ENCODE peak calls at places on chromosomes 1 and 21, in five cellular contexts. G is effector CD8-positive, alpha-beta T cell; J is GM04503; F is GM20000; M is HT1080. Z is an unnamed sample.

GRCh38 chr21:27333091-27333490 is 366.2 kb upstream of the ADAMTS5 start:
- DNase-seq in G (no peak), J (peak; percentile 19), F (no peak), M (no peak), Z (no peak)

GRCh38 chr1:1164701-1165451 is 8.8 kb upstream of the TTLL10 start:
- DNase-seq in G (no peak), J (no peak), F (no peak), M (no peak), Z (no peak)

GRCh38 chr1:205229399-205229861 is 1.7 kb downstream of the TMCC2 start:
- DNase-seq in G (peak; percentile 50), J (no peak), F (peak; percentile 88), M (peak; percentile 41), Z (peak; percentile 94)

GRCh38 chr1:155979525-155980343 is 1.4 kb upstream of the ARHGEF2 start:
- DNase-seq in G (no peak), J (no peak), F (no peak), M (no peak), Z (no peak)

GRCh38 chr1:117899801-117900200 is 29.6 kb downstream of the GDAP2 start:
- DNase-seq in G (no peak), J (no peak), F (no peak), M (no peak), Z (no peak)

GRCh38 chr1:12485231-12486172 is 132.5 kb downstream of the DHRS3 start:
- DNase-seq in G (no peak), J (peak; percentile 34), F (no peak), M (no peak), Z (no peak)

GRCh38 chr1:222079546-222079945 is 337.7 kb upstream of the DUSP10 start:
- DNase-seq in G (no peak), J (no peak), F (no peak), M (no peak), Z (no peak)

GRCh38 chr1:8570435-8570834 is 247.0 kb downstream of the RERE start:
- DNase-seq in G (no peak), J (no peak), F (no peak), M (no peak), Z (no peak)

GRCh38 chr1:182611787-182612186 is 7.6 kb upstream of the RGS16 start:
- DNase-seq in G (no peak), J (no peak), F (no peak), M (no peak), Z (no peak)

GRCh38 chr1:7940745-7941436 is at the start of gene TNFRSF9:
- DNase-seq in G (peak; percentile 16), J (no peak), F (peak; percentile 81), M (peak; percentile 73), Z (no peak)

GRCh38 chr1:60612790-60613189 is 469.6 kb upstream of the NFIA start:
- DNase-seq in G (no peak), J (no peak), F (no peak), M (no peak), Z (no peak)

GRCh38 chr1:44519035-44519676 is 114.1 kb downstream of the RNF220 start:
- DNase-seq in G (no peak), J (no peak), F (no peak), M (no peak), Z (no peak)

GRCh38 chr1:26469558-26469957 is 2.7 kb upstream of the HMGN2 start:
- DNase-seq in G (no peak), J (no peak), F (no peak), M (no peak), Z (no peak)

GRCh38 chr21:44723177-44724131 is 12.1 kb upstream of the TSPEAR start:
- DNase-seq in G (no peak), J (no peak), F (no peak), M (no peak), Z (no peak)

GRCh38 chr1:200526709-200527612 is 93.6 kb downstream of the KIF14 start:
- DNase-seq in G (no peak), J (no peak), F (peak; percentile 16), M (peak; percentile 32), Z (no peak)

GRCh38 chr1:975896-976683 is 5.8 kb downstream of the PERM1 start:
- DNase-seq in G (peak; percentile 37), J (no peak), F (peak; percentile 84), M (peak; percentile 83), Z (peak; percentile 95)

GRCh38 chr1:202648822-202649221 is 61.4 kb downstream of the SYT2 start:
- DNase-seq in G (no peak), J (no peak), F (no peak), M (no peak), Z (no peak)

GRCh38 chr1:51518033-51518729 is 885 bp downstream of the EPS15 start:
- DNase-seq in G (no peak), J (no peak), F (peak; percentile 74), M (peak; percentile 54), Z (peak; percentile 33)

GRCh38 chr1:21157868-21158267 is 18.8 kb downstream of the EIF4G3 start:
- DNase-seq in G (no peak), J (no peak), F (no peak), M (no peak), Z (no peak)

GRCh38 chr1:111417755-111418154 is 9.8 kb downstream of the OVGP1 start:
- DNase-seq in G (no peak), J (peak; percentile 20), F (no peak), M (no peak), Z (no peak)

GRCh38 chr1:56399326-56400292 is 179.8 kb downstream of the PLPP3 start:
- DNase-seq in G (no peak), J (no peak), F (no peak), M (no peak), Z (no peak)

GRCh38 chr1:243433737-243434370 is 178.0 kb downstream of the SDCCAG8 start:
- DNase-seq in G (no peak), J (no peak), F (no peak), M (no peak), Z (no peak)

GRCh38 chr1:2530501-2531361 is 668 bp upstream of the HES5 start:
- DNase-seq in G (no peak), J (no peak), F (no peak), M (no peak), Z (no peak)

GRCh38 chr1:87878873-87879272 is 550.2 kb downstream of the LMO4 start:
- DNase-seq in G (no peak), J (no peak), F (no peak), M (no peak), Z (no peak)

GRCh38 chr1:195733826-195734225 is 874.4 kb downstream of the KCNT2 start:
- DNase-seq in G (no peak), J (no peak), F (no peak), M (peak; percentile 30), Z (no peak)

GRCh38 chr1:11963622-11964021 is 16.6 kb upstream of the MFN2 start:
- DNase-seq in G (no peak), J (no peak), F (no peak), M (no peak), Z (no peak)

GRCh38 chr1:220885971-220886370 is 6.7 kb downstream of the HLX start:
- DNase-seq in G (no peak), J (no peak), F (no peak), M (no peak), Z (no peak)

GRCh38 chr1:209421186-209421585 is 162.3 kb upstream of the CAMK1G start:
- DNase-seq in G (no peak), J (no peak), F (no peak), M (no peak), Z (no peak)

GRCh38 chr1:233085566-233085965 is 135.2 kb downstream of the NTPCR start:
- DNase-seq in G (no peak), J (no peak), F (no peak), M (peak; percentile 46), Z (no peak)

GRCh38 chr1:84143796-84144565 is at the start of gene PRKACB:
- DNase-seq in G (no peak), J (no peak), F (peak; percentile 6), M (peak; percentile 69), Z (no peak)

GRCh38 chr1:2314803-2315710 is 76.3 kb downstream of the MORN1 start:
- DNase-seq in G (peak; percentile 64), J (no peak), F (peak; percentile 96), M (peak; percentile 32), Z (peak; percentile 94)

Z was measured in iPS-NIHi11.